ENCODE peak calls at places on chromosomes 2 and 18, in six cellular contexts. I is astrocyte of the spinal cord, E is WERI-Rb-1, P is cardiac fibroblast, A is small intestine, L is RKO. H is an unnamed sample.

GRCh38 chr2:238861766-238862315 is 14.0 kb downstream of the TWIST2 start:
- DNase-seq in I (no peak), E (no peak), P (no peak), A (no peak), L (no peak), H (no peak)

GRCh38 chr2:125745514-125745913 is 910.4 kb upstream of the GYPC start:
- DNase-seq in I (no peak), E (peak; percentile 51), P (peak; percentile 7), A (peak; percentile 37), L (peak; percentile 34), H (no peak)

GRCh38 chr18:12946549-12947354 is 1.1 kb upstream of the SEH1L start:
- DNase-seq in I (peak; percentile 70), E (peak; percentile 27), P (peak; percentile 99), A (no peak), L (peak; percentile 76), H (peak; percentile 98)

GRCh38 chr2:121046335-121046734 is 238.7 kb downstream of the TFCP2L1 start:
- DNase-seq in I (no peak), E (no peak), P (no peak), A (no peak), L (no peak), H (no peak)

GRCh38 chr2:14642499-14642898 is 10.0 kb downstream of the LRATD1 start:
- DNase-seq in I (no peak), E (no peak), P (no peak), A (no peak), L (no peak), H (no peak)

GRCh38 chr2:179307972-179308371 is 43.3 kb upstream of the SESTD1 start:
- DNase-seq in I (no peak), E (no peak), P (no peak), A (no peak), L (no peak), H (no peak)

GRCh38 chr2:231308631-231309414 is 86.7 kb upstream of the B3GNT7 start:
- DNase-seq in I (peak; percentile 83), E (no peak), P (peak; percentile 22), A (no peak), L (peak; percentile 5), H (no peak)

GRCh38 chr2:232162191-232162590 is 200.7 kb downstream of the DIS3L2 start:
- DNase-seq in I (peak; percentile 9), E (no peak), P (peak; percentile 11), A (no peak), L (no peak), H (peak; percentile 31)

GRCh38 chr2:47049502-47049901 is 105.6 kb downstream of the STPG4 start:
- DNase-seq in I (no peak), E (no peak), P (no peak), A (no peak), L (no peak), H (no peak)

GRCh38 chr2:73050011-73050617 is 21.4 kb downstream of the SFXN5 start:
- DNase-seq in I (peak; percentile 60), E (no peak), P (no peak), A (no peak), L (no peak), H (no peak)

GRCh38 chr18:60053747-60054304 is 154.0 kb downstream of the PMAIP1 start:
- DNase-seq in I (peak; percentile 93), E (no peak), P (peak; percentile 67), A (peak; percentile 54), L (peak; percentile 92), H (peak; percentile 77)

GRCh38 chr2:207847807-207848544 is 78.3 kb upstream of the FZD5 start:
- DNase-seq in I (peak; percentile 82), E (no peak), P (peak; percentile 89), A (peak; percentile 75), L (no peak), H (no peak)

GRCh38 chr2:58032751-58033055 is 13.9 kb upstream of the VRK2 start:
- DNase-seq in I (no peak), E (no peak), P (no peak), A (no peak), L (no peak), H (no peak)

GRCh38 chr2:236672606-236673005 is 103.0 kb downstream of the ACKR3 start:
- DNase-seq in I (no peak), E (no peak), P (no peak), A (no peak), L (no peak), H (no peak)

GRCh38 chr2:28274911-28275685 is 117.6 kb upstream of the FOSL2 start:
- DNase-seq in I (peak; percentile 97), E (peak; percentile 44), P (peak; percentile 90), A (peak; percentile 91), L (peak; percentile 83), H (peak; percentile 96)

GRCh38 chr18:78980777-78981651 is 1.4 kb downstream of the SALL3 start:
- DNase-seq in I (peak; percentile 25), E (peak; percentile 58), P (no peak), A (no peak), L (no peak), H (no peak)

GRCh38 chr2:231357931-231358330 is 37.6 kb upstream of the B3GNT7 start:
- DNase-seq in I (no peak), E (no peak), P (no peak), A (no peak), L (no peak), H (no peak)

GRCh38 chr2:3738454-3738853 is 35.1 kb downstream of the DCDC2C start:
- DNase-seq in I (peak; percentile 36), E (peak; percentile 85), P (peak; percentile 3), A (no peak), L (peak; percentile 69), H (peak; percentile 30)

GRCh38 chr2:175676813-175677212 is 325.3 kb downstream of the LNPK start:
- DNase-seq in I (no peak), E (no peak), P (no peak), A (no peak), L (peak; percentile 4), H (no peak)

H was measured in fibroblast of villous mesenchyme.